ENCODE peak calls at places on chromosomes 12 and 14, in five cellular contexts. One of them, this sample, is unnamed.

GRCh38 chr12:3655331-3655900 is 97.5 kb downstream of the CRACR2A start:
- DNase-seq in stomach: no peak
- DNase-seq in skeletal muscle cell: no peak
- DNase-seq in prostate gland: no peak
- DNase-seq in AG04449: no peak
- DNase-seq in this sample: no peak

GRCh38 chr14:33948143-33948962 is 2.5 kb downstream of the EGLN3 start:
- DNase-seq in AG04449: no peak
- DNase-seq in prostate gland: no peak
- DNase-seq in skeletal muscle cell: no peak
- DNase-seq in stomach: no peak
- DNase-seq in this sample: no peak

GRCh38 chr14:71716371-71716770 is 215.9 kb upstream of the RGS6 start:
- DNase-seq in stomach: no peak
- DNase-seq in AG04449: no peak
- DNase-seq in prostate gland: no peak
- DNase-seq in skeletal muscle cell: peak
- DNase-seq in this sample: no peak

GRCh38 chr14:32509632-32510187 is 180.6 kb downstream of the AKAP6 start:
- DNase-seq in skeletal muscle cell: peak
- DNase-seq in prostate gland: peak
- DNase-seq in stomach: peak
- DNase-seq in AG04449: peak
- DNase-seq in this sample: peak

GRCh38 chr12:39272934-39273770 is 169.8 kb downstream of the KIF21A start:
- DNase-seq in skeletal muscle cell: no peak
- DNase-seq in stomach: no peak
- DNase-seq in AG04449: no peak
- DNase-seq in prostate gland: no peak
- DNase-seq in this sample: peak

GRCh38 chr12:105843989-105844768 is 294.6 kb downstream of the NUAK1 start:
- DNase-seq in skeletal muscle cell: peak
- DNase-seq in AG04449: peak
- DNase-seq in prostate gland: no peak
- DNase-seq in stomach: no peak
- DNase-seq in this sample: no peak

GRCh38 chr12:56955631-56956256 is 1.7 kb downstream of the RDH16 start:
- DNase-seq in AG04449: no peak
- DNase-seq in prostate gland: peak
- DNase-seq in stomach: no peak
- DNase-seq in skeletal muscle cell: peak
- DNase-seq in this sample: no peak

GRCh38 chr14:56341766-56342418 is 223.7 kb downstream of the PELI2 start:
- DNase-seq in skeletal muscle cell: peak
- DNase-seq in AG04449: no peak
- DNase-seq in stomach: no peak
- DNase-seq in prostate gland: no peak
- DNase-seq in this sample: no peak

GRCh38 chr14:36580856-36581831 is 1.3 kb downstream of the NKX2-8 start:
- DNase-seq in stomach: no peak
- DNase-seq in skeletal muscle cell: no peak
- DNase-seq in prostate gland: peak
- DNase-seq in AG04449: no peak
- DNase-seq in this sample: no peak

GRCh38 chr14:102903248-102903888 is 19.1 kb upstream of the AMN start:
- DNase-seq in prostate gland: no peak
- DNase-seq in skeletal muscle cell: no peak
- DNase-seq in AG04449: no peak
- DNase-seq in stomach: no peak
- DNase-seq in this sample: no peak

GRCh38 chr12:122421815-122422737 is at the start of gene CLIP1:
- DNase-seq in skeletal muscle cell: no peak
- DNase-seq in AG04449: no peak
- DNase-seq in prostate gland: peak
- DNase-seq in stomach: peak
- DNase-seq in this sample: no peak

GRCh38 chr12:107600596-107601144 is 84.9 kb upstream of the PWP1 start:
- DNase-seq in stomach: no peak
- DNase-seq in skeletal muscle cell: no peak
- DNase-seq in prostate gland: no peak
- DNase-seq in AG04449: no peak
- DNase-seq in this sample: no peak

GRCh38 chr12:19003987-19004619 is 125.4 kb upstream of the PLEKHA5 start:
- DNase-seq in skeletal muscle cell: no peak
- DNase-seq in AG04449: no peak
- DNase-seq in prostate gland: no peak
- DNase-seq in stomach: no peak
- DNase-seq in this sample: no peak

GRCh38 chr12:5586201-5586600 is 154.3 kb downstream of the NTF3 start:
- DNase-seq in stomach: no peak
- DNase-seq in AG04449: peak
- DNase-seq in skeletal muscle cell: no peak
- DNase-seq in prostate gland: no peak
- DNase-seq in this sample: no peak

GRCh38 chr14:104819361-104819771 is 18.5 kb downstream of the ZBTB42 start:
- DNase-seq in prostate gland: no peak
- DNase-seq in skeletal muscle cell: no peak
- DNase-seq in AG04449: no peak
- DNase-seq in stomach: peak
- DNase-seq in this sample: no peak

GRCh38 chr12:114476159-114476558 is 70.2 kb upstream of the TBX5 start:
- DNase-seq in AG04449: no peak
- DNase-seq in prostate gland: no peak
- DNase-seq in skeletal muscle cell: no peak
- DNase-seq in stomach: no peak
- DNase-seq in this sample: no peak

GRCh38 chr12:132831771-132832170 is 3.1 kb upstream of the GOLGA3 start:
- DNase-seq in skeletal muscle cell: no peak
- DNase-seq in prostate gland: no peak
- DNase-seq in stomach: no peak
- DNase-seq in AG04449: no peak
- DNase-seq in this sample: no peak

DNA sequence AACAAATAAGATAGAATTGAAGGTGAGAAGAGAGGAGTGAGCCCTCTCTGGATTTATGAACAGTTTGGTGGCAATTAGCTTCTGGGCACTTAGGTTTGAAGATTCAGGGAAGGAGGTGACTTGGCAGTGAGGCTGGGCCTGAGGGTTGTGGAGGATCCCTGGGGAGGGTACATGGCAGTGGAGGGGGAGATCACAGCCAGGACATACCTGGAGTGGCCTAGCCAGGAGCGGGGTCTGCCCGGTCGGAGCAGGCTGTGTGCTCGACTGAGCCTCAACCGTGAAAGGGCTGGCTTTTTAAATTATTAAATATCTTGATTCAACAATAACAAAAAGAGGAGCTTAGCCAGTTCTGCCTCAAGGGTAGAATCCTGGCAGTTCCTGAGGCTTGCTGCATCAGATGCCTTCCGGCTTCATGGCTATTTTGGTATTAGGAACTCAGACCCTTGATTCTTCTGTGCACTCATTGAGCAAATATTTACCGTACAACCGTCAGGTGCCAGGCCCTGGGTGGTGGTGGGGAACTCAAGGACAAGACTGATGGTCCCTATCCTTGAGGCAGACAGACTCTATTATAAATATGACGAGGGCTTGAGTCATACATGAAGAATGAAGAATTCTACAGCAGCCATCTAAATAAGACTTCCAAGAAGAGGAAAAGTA is 73.4 kb downstream of the SPTB start:
- DNase-seq in skeletal muscle cell: peak
- DNase-seq in prostate gland: peak
- DNase-seq in stomach: peak
- DNase-seq in AG04449: peak
- DNase-seq in this sample: peak
- H3K4me3 ChIP-seq in skeletal muscle cell: no peak
- H3K4me3 ChIP-seq in prostate gland: no peak
- H3K4me3 ChIP-seq in stomach: no peak
- H3K4me3 ChIP-seq in AG04449: peak
- H3K4me3 ChIP-seq in this sample: no peak

GRCh38 chr12:1576410-1577240 is 17.8 kb downstream of the FBXL14 start:
- DNase-seq in stomach: no peak
- DNase-seq in prostate gland: peak
- DNase-seq in skeletal muscle cell: peak
- DNase-seq in AG04449: no peak
- DNase-seq in this sample: no peak
- H3K4me3 ChIP-seq in stomach: peak
- H3K4me3 ChIP-seq in prostate gland: no peak
- H3K4me3 ChIP-seq in skeletal muscle cell: peak
- H3K4me3 ChIP-seq in AG04449: no peak
- H3K4me3 ChIP-seq in this sample: no peak

GRCh38 chr12:124296916-124297351 is 2.0 kb downstream of the RFLNA start:
- DNase-seq in prostate gland: peak
- DNase-seq in stomach: no peak
- DNase-seq in AG04449: no peak
- DNase-seq in skeletal muscle cell: no peak
- DNase-seq in this sample: no peak

GRCh38 chr12:124294686-124295315 is at the start of gene RFLNA:
- DNase-seq in skeletal muscle cell: no peak
- DNase-seq in AG04449: no peak
- DNase-seq in prostate gland: no peak
- DNase-seq in stomach: peak
- DNase-seq in this sample: no peak

GRCh38 chr12:124297389-124297788 is 2.5 kb downstream of the RFLNA start:
- DNase-seq in stomach: no peak
- DNase-seq in prostate gland: no peak
- DNase-seq in skeletal muscle cell: no peak
- DNase-seq in AG04449: no peak
- DNase-seq in this sample: no peak

GRCh38 chr12:124296295-124296915 is 1.5 kb downstream of the RFLNA start:
- DNase-seq in skeletal muscle cell: no peak
- DNase-seq in prostate gland: no peak
- DNase-seq in stomach: no peak
- DNase-seq in AG04449: no peak
- DNase-seq in this sample: no peak

DNA sequence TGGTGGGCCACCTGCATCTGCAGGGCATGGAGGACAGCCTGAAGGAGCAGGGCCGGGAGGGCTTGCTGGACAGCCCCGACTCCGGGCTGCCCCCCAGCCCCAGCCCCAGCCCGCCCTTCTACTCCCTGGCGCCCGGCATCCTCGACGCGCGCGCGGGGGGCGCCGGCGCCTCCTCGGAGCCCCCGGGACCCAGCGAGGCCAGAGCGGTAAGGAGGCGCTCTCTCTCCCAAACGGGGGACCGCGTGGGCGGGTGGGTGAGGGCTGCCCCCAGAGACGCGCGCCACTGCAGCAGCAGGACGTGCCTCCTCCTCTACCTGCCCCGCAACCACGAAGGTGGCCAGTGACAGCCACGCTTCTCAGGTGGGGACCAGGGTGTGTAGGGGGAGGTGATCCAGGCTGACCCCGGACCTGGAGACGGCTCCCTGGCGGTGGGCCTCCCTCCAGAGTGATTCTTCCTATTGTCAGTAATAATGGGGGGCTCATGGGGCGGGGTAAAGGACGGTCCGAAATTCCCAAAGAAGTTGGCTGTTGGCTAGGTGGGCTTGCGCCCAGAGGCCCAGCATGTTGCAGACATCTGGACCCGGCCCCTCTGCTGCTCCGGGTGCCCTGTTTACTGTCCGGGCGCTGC is 652 bp downstream of the RFLNA start:
- DNase-seq in skeletal muscle cell: no peak
- DNase-seq in prostate gland: no peak
- DNase-seq in stomach: no peak
- DNase-seq in AG04449: no peak
- DNase-seq in this sample: no peak
- H3K4me3 ChIP-seq in skeletal muscle cell: peak
- H3K4me3 ChIP-seq in prostate gland: peak
- H3K4me3 ChIP-seq in stomach: peak
- H3K4me3 ChIP-seq in AG04449: peak
- H3K4me3 ChIP-seq in this sample: peak

GRCh38 chr14:21059842-21060589 is 2.4 kb downstream of the RNASE8 start:
- DNase-seq in AG04449: no peak
- DNase-seq in stomach: no peak
- DNase-seq in skeletal muscle cell: no peak
- DNase-seq in prostate gland: no peak
- DNase-seq in this sample: no peak

GRCh38 chr14:21063479-21063878 is 5.9 kb downstream of the RNASE8 start:
- DNase-seq in stomach: no peak
- DNase-seq in skeletal muscle cell: peak
- DNase-seq in prostate gland: no peak
- DNase-seq in AG04449: no peak
- DNase-seq in this sample: no peak

GRCh38 chr14:21058903-21059302 is 1.3 kb downstream of the RNASE8 start:
- DNase-seq in AG04449: no peak
- DNase-seq in prostate gland: no peak
- DNase-seq in stomach: no peak
- DNase-seq in skeletal muscle cell: no peak
- DNase-seq in this sample: no peak

GRCh38 chr14:21061347-21061668 is 3.7 kb downstream of the RNASE8 start:
- DNase-seq in stomach: no peak
- DNase-seq in AG04449: no peak
- DNase-seq in prostate gland: no peak
- DNase-seq in skeletal muscle cell: no peak
- DNase-seq in this sample: no peak

GRCh38 chr14:21060590-21061346 is 3.1 kb downstream of the RNASE8 start:
- DNase-seq in skeletal muscle cell: no peak
- DNase-seq in AG04449: no peak
- DNase-seq in prostate gland: no peak
- DNase-seq in stomach: no peak
- DNase-seq in this sample: no peak
- H3K4me3 ChIP-seq in skeletal muscle cell: no peak
- H3K4me3 ChIP-seq in AG04449: no peak
- H3K4me3 ChIP-seq in prostate gland: no peak
- H3K4me3 ChIP-seq in stomach: no peak
- H3K4me3 ChIP-seq in this sample: no peak

DNA sequence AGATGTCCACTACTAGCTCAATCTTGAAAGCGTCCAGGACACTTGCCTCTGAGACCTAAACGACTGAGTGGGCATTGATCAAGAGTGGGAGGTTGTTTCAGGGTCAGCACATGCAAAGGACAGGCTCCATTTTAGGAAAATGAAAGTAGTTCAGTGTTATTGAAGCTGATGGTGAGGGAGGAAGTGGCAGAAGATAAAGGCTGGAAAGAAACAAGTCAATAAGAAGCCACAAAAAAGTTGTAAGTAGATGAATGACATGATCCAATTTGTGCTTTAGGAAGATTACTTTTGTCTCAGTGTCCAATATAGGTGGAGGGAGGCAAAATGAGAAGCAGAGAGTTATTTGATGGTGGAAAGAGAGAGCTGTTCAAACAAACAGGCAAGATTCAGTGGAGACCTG is 22.0 kb downstream of the GPR65 start:
- DNase-seq in AG04449: no peak
- DNase-seq in prostate gland: no peak
- DNase-seq in skeletal muscle cell: no peak
- DNase-seq in stomach: no peak
- DNase-seq in this sample: no peak
- H3K4me3 ChIP-seq in AG04449: no peak
- H3K4me3 ChIP-seq in prostate gland: no peak
- H3K4me3 ChIP-seq in skeletal muscle cell: no peak
- H3K4me3 ChIP-seq in stomach: no peak
- H3K4me3 ChIP-seq in this sample: no peak